ENCODE peak calls at places on chromosomes 13 and 19, in four cellular contexts. Q is CD4-positive, alpha-beta memory T cell; P is non-pigmented ciliary epithelial cell; C is HuH-7. K is an unnamed sample.
A peak's percentile ranks its signal among the peaks of the same experiment; 100 is the strongest.

GRCh38 chr19:39236527-39236926 is 8.3 kb downstream of the IFNL3 start:
- DNase-seq in P (no peak), C (no peak), Q (no peak), K (no peak)

GRCh38 chr19:17488593-17489391 is 18.5 kb downstream of the SLC27A1 start:
- DNase-seq in Q (peak; percentile 58), C (no peak), P (no peak), K (peak; percentile 24)

GRCh38 chr19:39546599-39546998 is 6.6 kb upstream of the EID2 start:
- DNase-seq in P (no peak), C (no peak), Q (no peak), K (no peak)

GRCh38 chr13:41774605-41775218 is 186.2 kb downstream of the VWA8 start:
- DNase-seq in C (no peak), P (no peak), Q (no peak), K (no peak)

GRCh38 chr13:73429691-73430090 is 370.9 kb downstream of the KLF5 start:
- DNase-seq in C (no peak), Q (no peak), P (no peak), K (no peak)

GRCh38 chr13:71578048-71578447 is 289.0 kb downstream of the DACH1 start:
- DNase-seq in C (no peak), P (no peak), Q (no peak), K (no peak)

GRCh38 chr19:55178781-55179569 is 1.1 kb downstream of the SYT5 start:
- DNase-seq in Q (peak; percentile 94), C (peak; percentile 74), P (peak; percentile 44), K (peak; percentile 91)

GRCh38 chr19:39506944-39507714 is 7.8 kb upstream of the SELENOV start:
- DNase-seq in C (no peak), P (no peak), Q (peak; percentile 45), K (peak; percentile 46)

GRCh38 chr13:113220877-113221276 is 11.5 kb downstream of the CUL4A start:
- DNase-seq in P (no peak), Q (peak; percentile 18), C (peak; percentile 42), K (no peak)

GRCh38 chr19:33064778-33065550 is at the start of gene RHPN2:
- DNase-seq in P (no peak), C (peak; percentile 97), Q (peak; percentile 9), K (peak; percentile 69)

GRCh38 chr13:102812616-102813287 is 13.8 kb downstream of the BIVM start:
- DNase-seq in P (no peak), C (no peak), Q (no peak), K (no peak)

GRCh38 chr19:23789246-23789645 is 30.6 kb upstream of the ZNF681 start:
- DNase-seq in C (no peak), P (no peak), Q (no peak), K (no peak)

GRCh38 chr13:99501952-99502310 is 659 bp downstream of the TM9SF2 start:
- DNase-seq in C (no peak), Q (no peak), P (no peak), K (no peak)

GRCh38 chr13:62293081-62293480 is 877.4 kb upstream of the PCDH20 start:
- DNase-seq in C (no peak), P (no peak), Q (no peak), K (no peak)

GRCh38 chr13:76992548-76993001 is 694 bp downstream of the CLN5 start:
- DNase-seq in P (no peak), C (peak; percentile 10), Q (no peak), K (peak; percentile 66)

GRCh38 chr13:66102864-66103263 is 1127.3 kb downstream of the PCDH9 start:
- DNase-seq in P (peak; percentile 17), C (no peak), Q (no peak), K (no peak)

GRCh38 chr13:114185182-114185971 is 6.3 kb downstream of the CFAP97D2 start:
- DNase-seq in P (no peak), Q (no peak), C (no peak), K (no peak)

GRCh38 chr19:41821003-41821735 is 23.3 kb downstream of the LYPD4 start:
- DNase-seq in P (peak; percentile 1), Q (peak; percentile 45), C (peak; percentile 74), K (peak; percentile 27)

GRCh38 chr19:53991224-53992113 is at the start of gene CACNG6:
- DNase-seq in C (no peak), P (no peak), Q (no peak), K (no peak)

GRCh38 chr13:47190696-47191095 is 293.8 kb upstream of the HTR2A start:
- DNase-seq in Q (no peak), P (no peak), C (no peak), K (no peak)

GRCh38 chr19:50719119-50719435 is 525 bp downstream of the SHANK1 start:
- DNase-seq in P (no peak), C (no peak), Q (no peak), K (no peak)

GRCh38 chr13:48876289-48876688 is 99.4 kb upstream of the FNDC3A start:
- DNase-seq in C (no peak), P (no peak), Q (no peak), K (no peak)

GRCh38 chr13:112735791-112736190 is 46.0 kb downstream of the ATP11A start:
- DNase-seq in P (no peak), C (no peak), Q (no peak), K (no peak)

GRCh38 chr19:18846862-18847515 is 15.2 kb downstream of the UPF1 start:
- DNase-seq in Q (peak; percentile 62), P (no peak), C (peak; percentile 96), K (peak; percentile 90)

GRCh38 chr19:48568345-48568886 is 16.4 kb downstream of the SULT2B1 start:
- DNase-seq in P (no peak), Q (no peak), C (no peak), K (peak; percentile 71)

K was measured in G401.